ENCODE peak calls at places on chromosomes 13 and 19, in six cellular contexts. One of them, this sample, is unnamed.
A peak's percentile ranks its signal among the peaks of the same experiment; 100 is the strongest.

GRCh38 chr19:48806518-48806817 is 4.4 kb downstream of the BCAT2 start:
- DNase-seq in OCI-LY7: no peak
- DNase-seq in CD4-positive, alpha-beta T cell: no peak
- DNase-seq in heart right ventricle: peak; percentile 59
- DNase-seq in endothelial cell of umbilical vein: peak; percentile 39
- DNase-seq in neural crest cell: peak; percentile 51
- DNase-seq in this sample: peak; percentile 42

GRCh38 chr19:38665950-38666661 is 18.7 kb downstream of the ACTN4 start:
- DNase-seq in endothelial cell of umbilical vein: peak; percentile 94
- DNase-seq in neural crest cell: no peak
- DNase-seq in CD4-positive, alpha-beta T cell: no peak
- DNase-seq in OCI-LY7: no peak
- DNase-seq in heart right ventricle: peak; percentile 86
- DNase-seq in this sample: peak; percentile 64

GRCh38 chr19:55333870-55334269 is 5.8 kb upstream of the KMT5C start:
- DNase-seq in heart right ventricle: no peak
- DNase-seq in CD4-positive, alpha-beta T cell: no peak
- DNase-seq in OCI-LY7: no peak
- DNase-seq in endothelial cell of umbilical vein: no peak
- DNase-seq in neural crest cell: no peak
- DNase-seq in this sample: no peak

GRCh38 chr13:24175847-24176246 is 15.3 kb downstream of the SPATA13 start:
- DNase-seq in CD4-positive, alpha-beta T cell: no peak
- DNase-seq in OCI-LY7: no peak
- DNase-seq in heart right ventricle: no peak
- DNase-seq in endothelial cell of umbilical vein: no peak
- DNase-seq in neural crest cell: no peak
- DNase-seq in this sample: no peak

GRCh38 chr13:38606697-38607096 is 80.2 kb upstream of the FREM2 start:
- DNase-seq in neural crest cell: no peak
- DNase-seq in heart right ventricle: no peak
- DNase-seq in OCI-LY7: no peak
- DNase-seq in CD4-positive, alpha-beta T cell: no peak
- DNase-seq in endothelial cell of umbilical vein: no peak
- DNase-seq in this sample: no peak

GRCh38 chr19:8174706-8175105 is 25.3 kb upstream of the FBN3 start:
- DNase-seq in OCI-LY7: no peak
- DNase-seq in neural crest cell: no peak
- DNase-seq in CD4-positive, alpha-beta T cell: no peak
- DNase-seq in endothelial cell of umbilical vein: no peak
- DNase-seq in heart right ventricle: no peak
- DNase-seq in this sample: no peak

GRCh38 chr19:51107406-51108065 is 673 bp downstream of the CTU1 start:
- DNase-seq in endothelial cell of umbilical vein: no peak
- DNase-seq in OCI-LY7: peak; percentile 29
- DNase-seq in neural crest cell: no peak
- DNase-seq in heart right ventricle: no peak
- DNase-seq in CD4-positive, alpha-beta T cell: no peak
- DNase-seq in this sample: no peak

GRCh38 chr19:46265217-46265828 is 31.5 kb upstream of the HIF3A start:
- DNase-seq in endothelial cell of umbilical vein: peak; percentile 83
- DNase-seq in OCI-LY7: peak; percentile 81
- DNase-seq in heart right ventricle: peak; percentile 67
- DNase-seq in neural crest cell: peak; percentile 81
- DNase-seq in CD4-positive, alpha-beta T cell: peak; percentile 56
- DNase-seq in this sample: peak; percentile 46

GRCh38 chr13:69946443-69946955 is 161.1 kb upstream of the ATXN8OS start:
- DNase-seq in OCI-LY7: no peak
- DNase-seq in endothelial cell of umbilical vein: no peak
- DNase-seq in heart right ventricle: no peak
- DNase-seq in neural crest cell: no peak
- DNase-seq in CD4-positive, alpha-beta T cell: no peak
- DNase-seq in this sample: no peak

GRCh38 chr13:110907951-110908898 is 6.6 kb downstream of the ANKRD10 start:
- DNase-seq in OCI-LY7: no peak
- DNase-seq in neural crest cell: no peak
- DNase-seq in CD4-positive, alpha-beta T cell: no peak
- DNase-seq in heart right ventricle: no peak
- DNase-seq in endothelial cell of umbilical vein: peak; percentile 24
- DNase-seq in this sample: peak; percentile 36

GRCh38 chr19:17719730-17720486 is 628 bp downstream of the MAP1S start:
- DNase-seq in endothelial cell of umbilical vein: no peak
- DNase-seq in CD4-positive, alpha-beta T cell: peak; percentile 43
- DNase-seq in neural crest cell: no peak
- DNase-seq in heart right ventricle: no peak
- DNase-seq in OCI-LY7: no peak
- DNase-seq in this sample: peak; percentile 78

GRCh38 chr13:59744747-59745394 is 418.9 kb downstream of the DIAPH3 start:
- DNase-seq in neural crest cell: no peak
- DNase-seq in OCI-LY7: no peak
- DNase-seq in heart right ventricle: no peak
- DNase-seq in endothelial cell of umbilical vein: no peak
- DNase-seq in CD4-positive, alpha-beta T cell: no peak
- DNase-seq in this sample: no peak

GRCh38 chr13:113088691-113089020 is 16.9 kb upstream of the F7 start:
- DNase-seq in endothelial cell of umbilical vein: no peak
- DNase-seq in OCI-LY7: no peak
- DNase-seq in neural crest cell: no peak
- DNase-seq in CD4-positive, alpha-beta T cell: no peak
- DNase-seq in heart right ventricle: no peak
- DNase-seq in this sample: no peak

GRCh38 chr19:7400815-7401214 is 52.1 kb downstream of the ARHGEF18 start:
- DNase-seq in endothelial cell of umbilical vein: no peak
- DNase-seq in neural crest cell: no peak
- DNase-seq in OCI-LY7: no peak
- DNase-seq in CD4-positive, alpha-beta T cell: no peak
- DNase-seq in heart right ventricle: no peak
- DNase-seq in this sample: no peak

GRCh38 chr19:49593233-49594113 is 2.5 kb downstream of the PRR12 start:
- DNase-seq in heart right ventricle: peak; percentile 95
- DNase-seq in OCI-LY7: peak; percentile 96
- DNase-seq in endothelial cell of umbilical vein: peak; percentile 94
- DNase-seq in neural crest cell: peak; percentile 89
- DNase-seq in CD4-positive, alpha-beta T cell: peak; percentile 91
- DNase-seq in this sample: peak; percentile 94

GRCh38 chr13:110233181-110233641 is 73.7 kb downstream of the COL4A1 start:
- DNase-seq in neural crest cell: no peak
- DNase-seq in heart right ventricle: peak; percentile 78
- DNase-seq in CD4-positive, alpha-beta T cell: no peak
- DNase-seq in endothelial cell of umbilical vein: peak; percentile 93
- DNase-seq in OCI-LY7: no peak
- DNase-seq in this sample: no peak

GRCh38 chr13:50911051-50911690 is 1.6 kb downstream of the RNASEH2B start:
- DNase-seq in neural crest cell: no peak
- DNase-seq in OCI-LY7: peak; percentile 68
- DNase-seq in endothelial cell of umbilical vein: peak; percentile 1
- DNase-seq in heart right ventricle: no peak
- DNase-seq in CD4-positive, alpha-beta T cell: no peak
- DNase-seq in this sample: no peak

GRCh38 chr19:29681422-29682235 is 16.4 kb downstream of the PLEKHF1 start:
- DNase-seq in OCI-LY7: no peak
- DNase-seq in heart right ventricle: no peak
- DNase-seq in CD4-positive, alpha-beta T cell: no peak
- DNase-seq in neural crest cell: no peak
- DNase-seq in endothelial cell of umbilical vein: no peak
- DNase-seq in this sample: no peak

GRCh38 chr19:14061751-14062557 is at the start of gene PALM3:
- DNase-seq in heart right ventricle: no peak
- DNase-seq in OCI-LY7: no peak
- DNase-seq in CD4-positive, alpha-beta T cell: no peak
- DNase-seq in neural crest cell: no peak
- DNase-seq in endothelial cell of umbilical vein: no peak
- DNase-seq in this sample: peak; percentile 91

GRCh38 chr13:40568672-40569350 is 97.6 kb downstream of the FOXO1 start:
- DNase-seq in neural crest cell: no peak
- DNase-seq in endothelial cell of umbilical vein: peak; percentile 75
- DNase-seq in heart right ventricle: no peak
- DNase-seq in CD4-positive, alpha-beta T cell: no peak
- DNase-seq in OCI-LY7: no peak
- DNase-seq in this sample: no peak

GRCh38 chr13:113275387-113275786 is 21.7 kb upstream of the LAMP1 start:
- DNase-seq in CD4-positive, alpha-beta T cell: peak; percentile 53
- DNase-seq in OCI-LY7: peak; percentile 40
- DNase-seq in neural crest cell: peak; percentile 25
- DNase-seq in heart right ventricle: no peak
- DNase-seq in endothelial cell of umbilical vein: peak; percentile 74
- DNase-seq in this sample: no peak

DNA sequence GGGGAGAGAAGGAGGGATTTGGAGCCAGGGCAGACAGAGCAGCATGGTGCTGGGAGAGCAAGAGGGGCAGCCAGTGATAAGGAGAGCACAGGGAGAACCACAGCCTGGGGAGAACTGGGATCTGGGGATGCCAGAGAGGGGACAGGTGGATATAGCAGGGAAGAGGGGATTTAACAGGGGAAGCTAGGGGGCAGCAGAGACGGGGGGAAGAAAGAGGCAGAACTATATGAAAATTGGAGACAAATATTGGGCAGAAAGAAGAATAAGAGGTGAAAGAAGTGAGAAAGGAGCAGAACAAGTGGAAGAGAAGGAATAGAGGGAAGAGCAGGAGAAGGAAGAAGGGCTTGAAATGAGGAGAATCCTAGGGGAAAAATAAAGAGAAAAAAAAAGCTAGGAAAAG is 6.5 kb upstream of the ZNF528 start:
- DNase-seq in heart right ventricle: no peak
- DNase-seq in OCI-LY7: no peak
- DNase-seq in endothelial cell of umbilical vein: no peak
- DNase-seq in neural crest cell: no peak
- DNase-seq in CD4-positive, alpha-beta T cell: no peak
- DNase-seq in this sample: no peak
- TF ChIP-seq CTCF in heart right ventricle: no peak
- TF ChIP-seq CTCF in OCI-LY7: peak; percentile 60
- TF ChIP-seq CTCF in endothelial cell of umbilical vein: no peak
- TF ChIP-seq CTCF in neural crest cell: no peak
- TF ChIP-seq CTCF in CD4-positive, alpha-beta T cell: no peak
- TF ChIP-seq CTCF in this sample: no peak

GRCh38 chr19:28555317-28555716 is 657.6 kb downstream of the UQCRFS1 start:
- DNase-seq in OCI-LY7: no peak
- DNase-seq in heart right ventricle: no peak
- DNase-seq in neural crest cell: no peak
- DNase-seq in CD4-positive, alpha-beta T cell: no peak
- DNase-seq in endothelial cell of umbilical vein: no peak
- DNase-seq in this sample: no peak

GRCh38 chr19:28558783-28559182 is 654.2 kb downstream of the UQCRFS1 start:
- DNase-seq in neural crest cell: no peak
- DNase-seq in endothelial cell of umbilical vein: no peak
- DNase-seq in OCI-LY7: no peak
- DNase-seq in CD4-positive, alpha-beta T cell: no peak
- DNase-seq in heart right ventricle: no peak
- DNase-seq in this sample: no peak

GRCh38 chr19:28556371-28556770 is 656.6 kb downstream of the UQCRFS1 start:
- DNase-seq in heart right ventricle: no peak
- DNase-seq in neural crest cell: no peak
- DNase-seq in endothelial cell of umbilical vein: no peak
- DNase-seq in CD4-positive, alpha-beta T cell: no peak
- DNase-seq in OCI-LY7: no peak
- DNase-seq in this sample: no peak

GRCh38 chr19:28563964-28564914 is 648.7 kb downstream of the UQCRFS1 start:
- DNase-seq in OCI-LY7: no peak
- DNase-seq in heart right ventricle: no peak
- DNase-seq in neural crest cell: no peak
- DNase-seq in CD4-positive, alpha-beta T cell: no peak
- DNase-seq in endothelial cell of umbilical vein: no peak
- DNase-seq in this sample: no peak

DNA sequence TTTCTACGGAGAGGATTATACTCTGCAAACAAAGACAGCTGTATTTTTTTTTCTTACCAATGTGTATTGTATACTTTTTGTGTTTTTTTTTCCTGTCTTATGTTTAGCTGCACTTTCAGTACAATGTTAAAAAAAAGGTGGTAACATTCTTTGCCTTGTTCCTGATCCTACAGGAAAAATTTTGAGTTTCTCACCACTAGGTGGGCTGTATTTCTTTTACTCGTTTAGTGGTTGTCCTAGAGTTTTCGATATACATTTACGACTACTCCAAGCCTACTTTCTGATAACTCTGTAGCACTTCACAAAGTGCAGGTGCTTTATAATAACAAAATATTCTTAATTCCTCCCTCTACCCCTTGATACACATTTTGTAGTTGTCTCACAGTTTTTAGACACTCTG is 652.2 kb downstream of the UQCRFS1 start:
- DNase-seq in heart right ventricle: no peak
- DNase-seq in endothelial cell of umbilical vein: no peak
- DNase-seq in CD4-positive, alpha-beta T cell: no peak
- DNase-seq in OCI-LY7: no peak
- DNase-seq in neural crest cell: no peak
- DNase-seq in this sample: no peak
- TF ChIP-seq CTCF in heart right ventricle: no peak
- TF ChIP-seq CTCF in endothelial cell of umbilical vein: no peak
- TF ChIP-seq CTCF in CD4-positive, alpha-beta T cell: no peak
- TF ChIP-seq CTCF in OCI-LY7: peak; percentile 31
- TF ChIP-seq CTCF in neural crest cell: peak; percentile 31
- TF ChIP-seq CTCF in this sample: no peak

GRCh38 chr13:23160241-23161175 is 20.3 kb upstream of the SGCG start:
- DNase-seq in OCI-LY7: no peak
- DNase-seq in endothelial cell of umbilical vein: no peak
- DNase-seq in neural crest cell: peak; percentile 13
- DNase-seq in heart right ventricle: no peak
- DNase-seq in CD4-positive, alpha-beta T cell: no peak
- DNase-seq in this sample: peak; percentile 85

GRCh38 chr13:23161176-23161825 is 19.5 kb upstream of the SGCG start:
- DNase-seq in heart right ventricle: no peak
- DNase-seq in OCI-LY7: no peak
- DNase-seq in endothelial cell of umbilical vein: no peak
- DNase-seq in neural crest cell: no peak
- DNase-seq in CD4-positive, alpha-beta T cell: no peak
- DNase-seq in this sample: no peak

GRCh38 chr13:23159205-23159586 is 21.6 kb upstream of the SGCG start:
- DNase-seq in CD4-positive, alpha-beta T cell: no peak
- DNase-seq in endothelial cell of umbilical vein: peak; percentile 6
- DNase-seq in heart right ventricle: peak; percentile 33
- DNase-seq in OCI-LY7: no peak
- DNase-seq in neural crest cell: peak; percentile 69
- DNase-seq in this sample: no peak

DNA sequence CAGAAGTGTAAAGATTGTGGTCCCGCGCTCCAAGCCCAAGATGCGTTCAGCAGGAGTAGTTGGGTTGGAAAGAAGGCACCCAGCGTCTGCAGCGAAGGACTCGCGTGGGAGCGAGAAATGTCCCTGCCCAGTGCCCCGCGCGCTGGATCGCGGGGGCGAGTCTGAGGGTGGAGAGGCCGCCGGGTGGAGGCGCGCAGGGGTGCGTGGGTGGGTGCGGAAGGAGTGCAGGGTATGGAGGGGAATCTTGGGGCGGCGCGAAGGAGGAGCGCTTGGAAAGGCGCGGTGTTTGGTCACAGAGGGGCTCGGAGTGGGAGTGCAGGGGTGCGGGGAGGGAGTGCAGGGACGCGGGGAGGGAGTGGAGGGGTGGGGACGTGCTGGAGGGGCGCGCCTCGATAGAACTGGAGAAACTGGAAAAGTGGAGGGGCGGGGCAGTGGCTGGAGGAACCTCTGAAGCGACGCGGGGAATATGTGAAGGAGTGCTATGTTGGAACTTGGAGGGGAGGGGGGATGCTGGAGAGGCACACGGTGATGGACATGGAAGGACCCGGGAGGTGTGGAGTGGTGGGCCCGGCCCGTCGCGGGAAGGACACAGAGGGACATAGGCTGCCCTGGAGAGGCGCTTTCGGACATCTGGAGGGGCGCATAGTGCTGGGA is 21.1 kb upstream of the SGCG start:
- DNase-seq in OCI-LY7: no peak
- DNase-seq in endothelial cell of umbilical vein: no peak
- DNase-seq in neural crest cell: peak; percentile 17
- DNase-seq in heart right ventricle: no peak
- DNase-seq in CD4-positive, alpha-beta T cell: no peak
- DNase-seq in this sample: no peak
- TF ChIP-seq CTCF in OCI-LY7: no peak
- TF ChIP-seq CTCF in endothelial cell of umbilical vein: no peak
- TF ChIP-seq CTCF in neural crest cell: peak; percentile 31
- TF ChIP-seq CTCF in heart right ventricle: no peak
- TF ChIP-seq CTCF in CD4-positive, alpha-beta T cell: no peak
- TF ChIP-seq CTCF in this sample: no peak

GRCh38 chr19:34732548-34733255 is 1.3 kb upstream of the ZNF181 start:
- DNase-seq in OCI-LY7: peak; percentile 18
- DNase-seq in heart right ventricle: no peak
- DNase-seq in endothelial cell of umbilical vein: no peak
- DNase-seq in CD4-positive, alpha-beta T cell: no peak
- DNase-seq in neural crest cell: no peak
- DNase-seq in this sample: peak; percentile 33
- TF ChIP-seq CTCF in OCI-LY7: no peak
- TF ChIP-seq CTCF in heart right ventricle: no peak
- TF ChIP-seq CTCF in endothelial cell of umbilical vein: no peak
- TF ChIP-seq CTCF in CD4-positive, alpha-beta T cell: no peak
- TF ChIP-seq CTCF in neural crest cell: no peak
- TF ChIP-seq CTCF in this sample: no peak

This sample was measured in upper lobe of left lung.